ENCODE peak calls at places on chromosomes 7 and 10, in ten cellular contexts. Y is hypothalamus; E is RWPE2; H is amniotic epithelial cell; M is CD8-positive, alpha-beta memory T cell; A is neural progenitor cell; C is retina; N is left cardiac atrium; K is M059J; T is small intestine. I is an unnamed sample.

GRCh38 chr7:126689037-126689436 is 563.7 kb downstream of the GRM8 start:
- DNase-seq in Y (no peak), E (no peak), H (no peak), M (no peak), A (peak), C (no peak), N (no peak), K (peak), T (no peak), I (peak)

GRCh38 chr10:96496281-96496925 is 17.3 kb downstream of the TLL2 start:
- DNase-seq in Y (no peak), E (no peak), H (peak), M (no peak), A (peak), C (no peak), N (no peak), K (no peak), T (peak), I (peak)

GRCh38 chr10:132149261-132149660 is 37.5 kb upstream of the DPYSL4 start:
- DNase-seq in Y (no peak), E (no peak), H (no peak), M (no peak), A (no peak), C (no peak), N (peak), K (no peak), T (no peak), I (peak)

GRCh38 chr7:80324032-80324431 is 187.8 kb downstream of the GNAT3 start:
- DNase-seq in Y (no peak), E (peak), H (peak), M (no peak), A (no peak), C (no peak), N (no peak), K (peak), T (peak), I (no peak)

GRCh38 chr7:1240917-1241509 is 8.3 kb downstream of the UNCX start:
- DNase-seq in Y (no peak), E (no peak), H (no peak), M (no peak), A (peak), C (peak), N (no peak), K (no peak), T (no peak), I (peak)

GRCh38 chr10:73247509-73248258 is 629 bp upstream of the DNAJC9 start:
- DNase-seq in Y (no peak), E (no peak), H (no peak), M (no peak), A (no peak), C (no peak), N (no peak), K (peak), T (peak), I (peak)

GRCh38 chr10:126058104-126058503 is 161.7 kb downstream of the FANK1 start:
- DNase-seq in Y (no peak), E (no peak), H (no peak), M (no peak), A (no peak), C (no peak), N (no peak), K (no peak), T (no peak), I (no peak)

GRCh38 chr10:119006451-119007210 is 22.9 kb upstream of the NANOS1 start:
- DNase-seq in Y (peak), E (peak), H (peak), M (no peak), A (no peak), C (no peak), N (no peak), K (peak), T (peak), I (no peak)

GRCh38 chr10:129772472-129773358 is 191.4 kb downstream of the EBF3 start:
- DNase-seq in Y (no peak), E (no peak), H (no peak), M (no peak), A (no peak), C (no peak), N (no peak), K (no peak), T (no peak), I (no peak)

GRCh38 chr7:80900583-80901576 is 18.0 kb downstream of the SEMA3C start:
- DNase-seq in Y (no peak), E (no peak), H (peak), M (no peak), A (no peak), C (no peak), N (no peak), K (peak), T (no peak), I (no peak)

GRCh38 chr7:96649981-96650380 is 59.7 kb downstream of the SEM1 start:
- DNase-seq in Y (no peak), E (no peak), H (no peak), M (no peak), A (no peak), C (no peak), N (no peak), K (peak), T (no peak), I (no peak)

GRCh38 chr10:70680899-70681730 is 8.8 kb downstream of the ADAMTS14 start:
- DNase-seq in Y (no peak), E (no peak), H (no peak), M (no peak), A (no peak), C (no peak), N (no peak), K (peak), T (no peak), I (no peak)

GRCh38 chr10:83820033-83820432 is 319.3 kb upstream of the GHITM start:
- DNase-seq in Y (no peak), E (no peak), H (peak), M (no peak), A (no peak), C (no peak), N (no peak), K (no peak), T (no peak), I (no peak)

GRCh38 chr7:29806131-29806792 is at the start of gene WIPF3:
- DNase-seq in Y (peak), E (peak), H (no peak), M (no peak), A (peak), C (peak), N (peak), K (no peak), T (peak), I (peak)

GRCh38 chr10:46291817-46292572 is 5.2 kb downstream of the ANTXRL start:
- DNase-seq in Y (no peak), E (peak), H (no peak), M (no peak), A (peak), C (peak), N (no peak), K (peak), T (peak), I (peak)

GRCh38 chr7:116330961-116331360 is 120.6 kb downstream of the TES start:
- DNase-seq in Y (no peak), E (no peak), H (no peak), M (no peak), A (no peak), C (no peak), N (no peak), K (peak), T (no peak), I (no peak)

GRCh38 chr7:4234498-4234855 is 447.6 kb upstream of the FOXK1 start:
- DNase-seq in Y (no peak), E (no peak), H (no peak), M (no peak), A (no peak), C (no peak), N (no peak), K (no peak), T (no peak), I (no peak)

I was measured in mesendoderm.